ENCODE peak calls at places on chromosome X, in nine cellular contexts. F, A, C, E, U, L, J, T and D are unnamed samples.

GRCh38 chrX:101429934-101430333 is 21.9 kb downstream of the HNRNPH2 start:
- DNase-seq in F (no peak), A (no peak), C (peak), E (peak), U (peak), L (no peak), J (peak), T (no peak), D (no peak)

GRCh38 chrX:118026631-118027030 is 90.0 kb downstream of the KLHL13 start:
- DNase-seq in F (no peak), A (no peak), C (no peak), E (no peak), U (no peak), L (no peak), J (no peak), T (no peak), D (no peak)

GRCh38 chrX:41921492-41922124 is 1.7 kb downstream of the CASK start:
- DNase-seq in F (no peak), A (peak), C (no peak), E (peak), U (peak), L (peak), J (peak), T (peak), D (peak)

GRCh38 chrX:11273544-11273943 is 19.7 kb upstream of the AMELX start:
- DNase-seq in F (no peak), A (peak), C (peak), E (peak), U (peak), L (no peak), J (peak), T (no peak), D (no peak)

GRCh38 chrX:140766024-140766611 is 56.6 kb downstream of the LINC00632 start:
- DNase-seq in F (peak), A (peak), C (peak), E (peak), U (peak), L (peak), J (peak), T (peak), D (peak)

GRCh38 chrX:24415921-24416320 is 49.2 kb upstream of the PDK3 start:
- DNase-seq in F (no peak), A (no peak), C (no peak), E (no peak), U (no peak), L (no peak), J (no peak), T (no peak), D (no peak)

GRCh38 chrX:34197946-34198345 is 65.8 kb upstream of the FAM47A start:
- DNase-seq in F (no peak), A (no peak), C (no peak), E (peak), U (no peak), L (no peak), J (no peak), T (no peak), D (no peak)

GRCh38 chrX:106698693-106699092 is 27.8 kb upstream of the RNF128 start:
- DNase-seq in F (no peak), A (peak), C (peak), E (no peak), U (peak), L (no peak), J (peak), T (no peak), D (no peak)

GRCh38 chrX:111896148-111896547 is 20.2 kb downstream of the TRPC5OS start:
- DNase-seq in F (no peak), A (no peak), C (no peak), E (no peak), U (no peak), L (no peak), J (no peak), T (no peak), D (no peak)

GRCh38 chrX:155052738-155053498 is 18.0 kb downstream of the CMC4 start:
- DNase-seq in F (no peak), A (no peak), C (no peak), E (no peak), U (no peak), L (no peak), J (peak), T (no peak), D (no peak)

GRCh38 chrX:111511477-111511876 is at the start of gene SERTM2:
- DNase-seq in F (peak), A (peak), C (peak), E (no peak), U (no peak), L (peak), J (no peak), T (peak), D (no peak)

GRCh38 chrX:136541294-136541693 is 9.3 kb downstream of the VGLL1 start:
- DNase-seq in F (peak), A (no peak), C (no peak), E (no peak), U (no peak), L (no peak), J (no peak), T (no peak), D (no peak)

GRCh38 chrX:15356444-15356843 is 21.1 kb upstream of the PIGA start:
- DNase-seq in F (no peak), A (no peak), C (no peak), E (no peak), U (peak), L (no peak), J (peak), T (no peak), D (no peak)

GRCh38 chrX:2784026-2784425 is 32.2 kb downstream of the XG start:
- DNase-seq in F (no peak), A (no peak), C (no peak), E (no peak), U (no peak), L (no peak), J (no peak), T (no peak), D (no peak)

GRCh38 chrX:78199851-78200250 is 60.4 kb upstream of the TAF9B start:
- DNase-seq in F (peak), A (peak), C (no peak), E (peak), U (no peak), L (peak), J (peak), T (peak), D (peak)

GRCh38 chrX:16930392-16930791 is 16.1 kb upstream of the REPS2 start:
- DNase-seq in F (peak), A (no peak), C (no peak), E (no peak), U (peak), L (no peak), J (no peak), T (peak), D (no peak)

GRCh38 chrX:153414838-153415552 is 3.7 kb downstream of the ZFP92 start:
- DNase-seq in F (no peak), A (no peak), C (no peak), E (no peak), U (peak), L (no peak), J (peak), T (no peak), D (no peak)

GRCh38 chrX:136130931-136131843 is 16.1 kb upstream of the FHL1 start:
- DNase-seq in F (no peak), A (peak), C (peak), E (peak), U (peak), L (peak), J (peak), T (no peak), D (peak)

GRCh38 chrX:28591542-28591941 is 4.3 kb downstream of the IL1RAPL1 start:
- DNase-seq in F (no peak), A (no peak), C (no peak), E (peak), U (no peak), L (no peak), J (no peak), T (no peak), D (peak)

GRCh38 chrX:48826876-48827653 is 752 bp downstream of the ERAS start:
- DNase-seq in F (no peak), A (no peak), C (no peak), E (no peak), U (no peak), L (no peak), J (no peak), T (no peak), D (no peak)

GRCh38 chrX:107659768-107660167 is 31.5 kb downstream of the PRPS1 start:
- DNase-seq in F (peak), A (peak), C (no peak), E (peak), U (peak), L (peak), J (peak), T (no peak), D (peak)

GRCh38 chrX:119757979-119758681 is at the start of gene SOWAHD:
- DNase-seq in F (peak), A (peak), C (no peak), E (peak), U (peak), L (peak), J (peak), T (peak), D (no peak)

GRCh38 chrX:111124418-111124817 is 28.4 kb downstream of the PAK3 start:
- DNase-seq in F (no peak), A (no peak), C (no peak), E (no peak), U (no peak), L (peak), J (no peak), T (no peak), D (no peak)

GRCh38 chrX:46319750-46320149 is 225.5 kb downstream of the ZNF674 start:
- DNase-seq in F (no peak), A (no peak), C (no peak), E (no peak), U (no peak), L (no peak), J (no peak), T (no peak), D (no peak)

GRCh38 chrX:40663880-40664630 is 16.7 kb upstream of the CXorf38 start:
- DNase-seq in F (peak), A (no peak), C (peak), E (peak), U (peak), L (no peak), J (peak), T (peak), D (peak)

GRCh38 chrX:107483976-107484726 is 34.7 kb downstream of the FRMPD3 start:
- DNase-seq in F (peak), A (no peak), C (peak), E (no peak), U (peak), L (no peak), J (no peak), T (peak), D (no peak)

GRCh38 chrX:1316527-1316926 is 20.1 kb upstream of the IL3RA start:
- DNase-seq in F (no peak), A (no peak), C (no peak), E (no peak), U (no peak), L (no peak), J (no peak), T (no peak), D (no peak)

GRCh38 chrX:46837543-46838481 is 969 bp downstream of the RP2 start:
- DNase-seq in F (no peak), A (peak), C (peak), E (peak), U (peak), L (peak), J (peak), T (no peak), D (peak)

GRCh38 chrX:1196436-1196835 is 16.0 kb downstream of the CRLF2 start:
- DNase-seq in F (no peak), A (no peak), C (no peak), E (no peak), U (no peak), L (no peak), J (no peak), T (no peak), D (no peak)

GRCh38 chrX:46683023-46683422 is 75.9 kb downstream of the SLC9A7 start:
- DNase-seq in F (no peak), A (peak), C (peak), E (peak), U (no peak), L (no peak), J (peak), T (no peak), D (no peak)

GRCh38 chrX:150362599-150363481 is at the start of gene MAMLD1:
- DNase-seq in F (peak), A (peak), C (peak), E (peak), U (peak), L (peak), J (peak), T (peak), D (peak)

GRCh38 chrX:150363561-150364346 is 637 bp downstream of the MAMLD1 start:
- DNase-seq in F (no peak), A (peak), C (no peak), E (peak), U (peak), L (no peak), J (peak), T (peak), D (peak)

GRCh38 chrX:150361777-150362351 is 1.3 kb upstream of the MAMLD1 start:
- DNase-seq in F (no peak), A (peak), C (peak), E (peak), U (no peak), L (no peak), J (peak), T (peak), D (no peak)

GRCh38 chrX:150360331-150360730 is 2.8 kb upstream of the MAMLD1 start:
- DNase-seq in F (no peak), A (no peak), C (no peak), E (no peak), U (no peak), L (no peak), J (no peak), T (no peak), D (no peak)

GRCh38 chrX:150361070-150361776 is 1.9 kb upstream of the MAMLD1 start:
- DNase-seq in F (no peak), A (peak), C (no peak), E (peak), U (peak), L (no peak), J (peak), T (peak), D (no peak)
- TF ChIP-seq EZH2 in F (no peak), A (no peak), C (no peak), E (no peak), U (no peak), L (no peak), J (no peak), T (peak), D (no peak)

DNA sequence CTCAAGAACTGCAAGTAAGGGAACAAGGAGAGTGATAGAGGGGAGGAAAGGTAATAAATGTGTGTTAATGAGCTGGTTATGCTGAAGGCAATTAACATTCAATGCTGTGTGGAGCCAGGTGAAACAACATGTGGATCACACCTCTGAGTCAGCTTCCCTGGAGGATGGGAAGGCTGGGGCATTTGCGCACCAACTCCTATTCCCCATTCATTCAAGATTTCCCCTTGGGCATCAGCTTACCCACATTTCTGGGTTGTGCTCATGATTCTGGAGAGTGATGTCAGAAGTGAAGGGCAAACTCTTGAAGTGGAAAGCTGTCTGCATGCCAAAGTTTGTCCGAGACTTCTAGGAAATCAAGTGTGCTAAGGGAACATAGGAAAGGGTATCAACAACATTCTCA is 461.4 kb downstream of the MID1IP1 start:
- DNase-seq in F (no peak), A (peak), C (no peak), E (no peak), U (no peak), L (no peak), J (no peak), T (no peak), D (peak)
- H3K4me2 ChIP-seq in F (no peak), A (no peak), C (no peak), E (no peak), U (no peak), L (no peak), J (no peak), T (no peak), D (no peak)

GRCh38 chrX:13570245-13570573 is 808 bp downstream of the EGFL6 start:
- DNase-seq in F (no peak), A (no peak), C (no peak), E (no peak), U (no peak), L (no peak), J (no peak), T (peak), D (no peak)

GRCh38 chrX:13571136-13571535 is 1.7 kb downstream of the EGFL6 start:
- DNase-seq in F (no peak), A (no peak), C (no peak), E (no peak), U (no peak), L (no peak), J (no peak), T (no peak), D (no peak)

GRCh38 chrX:13574600-13574999 is 5.2 kb downstream of the EGFL6 start:
- DNase-seq in F (no peak), A (no peak), C (no peak), E (no peak), U (no peak), L (no peak), J (no peak), T (no peak), D (no peak)

DNA sequence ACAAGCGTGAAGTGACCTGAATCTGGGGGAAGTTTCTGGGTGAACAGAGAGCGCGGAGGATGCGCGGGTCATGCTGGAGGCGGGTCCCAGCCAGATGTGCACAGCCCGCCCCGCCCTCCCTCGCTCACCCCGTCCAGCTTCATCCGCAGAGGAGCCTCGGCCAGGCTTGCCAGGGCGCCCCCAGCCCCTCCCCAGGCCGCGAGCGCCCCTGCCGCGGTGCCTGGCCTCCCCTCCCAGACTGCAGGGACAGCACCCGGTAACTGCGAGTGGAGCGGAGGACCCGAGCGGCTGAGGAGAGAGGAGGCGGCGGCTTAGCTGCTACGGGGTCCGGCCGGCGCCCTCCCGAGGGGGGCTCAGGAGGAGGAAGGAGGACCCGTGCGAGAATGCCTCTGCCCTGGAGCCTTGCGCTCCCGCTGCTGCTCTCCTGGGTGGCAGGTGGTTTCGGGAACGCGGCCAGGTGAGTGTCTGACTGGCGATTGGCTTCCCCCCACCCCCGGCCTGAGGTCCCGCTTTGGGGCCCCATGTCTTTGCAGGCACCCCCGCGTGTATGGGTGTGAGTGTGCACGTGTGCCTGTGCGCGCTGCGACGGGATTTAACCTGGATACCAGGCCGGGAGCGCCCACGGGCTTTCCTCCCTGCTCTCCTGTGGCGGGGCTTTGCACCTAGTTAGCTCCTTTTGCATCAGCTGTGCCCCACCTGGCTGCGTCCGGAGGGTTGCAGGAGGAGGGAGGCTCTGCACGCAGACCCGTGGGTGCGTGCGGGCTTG is at the start of gene EGFL6:
- DNase-seq in F (no peak), A (no peak), C (no peak), E (no peak), U (no peak), L (no peak), J (no peak), T (peak), D (no peak)
- TF ChIP-seq EZH2 in F (no peak), A (no peak), C (peak), E (no peak), U (no peak), L (no peak), J (no peak), T (peak), D (peak)

DNA sequence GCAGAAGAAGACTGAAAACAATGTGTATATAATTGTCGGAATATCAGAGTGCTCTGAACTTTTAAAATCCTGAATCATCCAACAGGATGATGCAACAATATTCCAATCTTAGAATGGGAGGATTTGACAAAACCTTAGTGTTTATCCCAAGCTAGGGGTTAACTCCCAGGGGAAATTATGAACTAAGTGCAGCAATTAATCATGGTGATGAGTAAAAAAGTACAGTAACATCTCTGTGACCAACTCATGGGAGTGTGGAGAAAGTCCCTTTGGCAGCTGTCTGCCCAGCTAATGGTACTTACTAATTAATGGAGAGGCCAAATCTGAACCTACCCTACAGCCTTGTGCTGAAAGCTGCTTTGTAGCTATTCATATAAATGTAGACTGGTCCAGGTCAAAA is 257.6 kb upstream of the DDX53 start:
- DNase-seq in F (no peak), A (peak), C (peak), E (peak), U (peak), L (no peak), J (peak), T (no peak), D (no peak)
- H3K4me2 ChIP-seq in F (no peak), A (no peak), C (no peak), E (no peak), U (no peak), L (no peak), J (peak), T (no peak), D (no peak)

GRCh38 chrX:39320165-39320564 is 518.9 kb downstream of the MID1IP1 start:
- DNase-seq in F (no peak), A (no peak), C (no peak), E (no peak), U (no peak), L (no peak), J (no peak), T (no peak), D (no peak)
- TF ChIP-seq EZH2 in F (no peak), A (no peak), C (no peak), E (no peak), U (no peak), L (no peak), J (no peak), T (no peak), D (no peak)

DNA sequence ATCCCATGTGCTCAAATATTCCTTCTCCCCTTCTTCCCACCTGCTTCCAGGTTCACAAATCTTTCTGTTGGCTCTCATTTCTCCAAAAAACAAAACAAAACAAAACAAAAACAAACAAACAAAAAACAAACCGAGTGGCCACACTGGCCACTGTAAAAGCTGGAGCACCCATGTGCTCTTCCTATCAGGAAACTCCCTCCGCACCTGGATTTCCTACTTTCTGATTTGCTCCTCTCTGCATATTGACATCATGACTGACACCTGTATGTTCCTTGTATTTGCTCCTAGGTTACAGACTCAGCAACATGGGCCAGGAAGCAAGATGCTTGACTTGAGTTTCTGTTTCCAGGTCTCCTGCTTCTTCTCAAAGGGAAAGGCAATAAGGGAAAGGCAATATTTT is 258.8 kb downstream of the GPC3 start:
- DNase-seq in F (no peak), A (no peak), C (no peak), E (peak), U (no peak), L (no peak), J (no peak), T (no peak), D (no peak)
- H3K4me2 ChIP-seq in F (no peak), A (peak), C (peak), E (peak), U (peak), L (no peak), J (peak), T (no peak), D (no peak)

GRCh38 chrX:137567474-137568232 is 1.7 kb downstream of the ZIC3 start:
- DNase-seq in F (no peak), A (no peak), C (no peak), E (no peak), U (no peak), L (no peak), J (peak), T (peak), D (no peak)

GRCh38 chrX:137566746-137567473 is 983 bp downstream of the ZIC3 start:
- DNase-seq in F (no peak), A (no peak), C (no peak), E (no peak), U (no peak), L (no peak), J (peak), T (peak), D (no peak)

GRCh38 chrX:137565921-137566745 is at the start of gene ZIC3:
- DNase-seq in F (no peak), A (no peak), C (peak), E (peak), U (peak), L (no peak), J (peak), T (peak), D (peak)

GRCh38 chrX:137569470-137569891 is 3.6 kb downstream of the ZIC3 start:
- DNase-seq in F (no peak), A (no peak), C (no peak), E (no peak), U (no peak), L (no peak), J (no peak), T (no peak), D (no peak)

GRCh38 chrX:137568741-137569469 is 3.0 kb downstream of the ZIC3 start:
- DNase-seq in F (no peak), A (no peak), C (no peak), E (no peak), U (no peak), L (no peak), J (peak), T (peak), D (no peak)
- TF ChIP-seq EZH2 in F (no peak), A (peak), C (peak), E (no peak), U (no peak), L (no peak), J (no peak), T (no peak), D (no peak)

GRCh38 chrX:21659320-21659719 is 1.2 kb upstream of the KLHL34 start:
- DNase-seq in F (no peak), A (no peak), C (no peak), E (no peak), U (no peak), L (no peak), J (no peak), T (no peak), D (no peak)
- H3K4me2 ChIP-seq in F (no peak), A (no peak), C (peak), E (no peak), U (no peak), L (no peak), J (no peak), T (no peak), D (no peak)